ENCODE peak calls at places on chromosome 15, in eight cellular contexts. One of them, this sample, is unnamed. For H3K27me3, the result is how much of the 10 kb centered on the place peaks cover.

GRCh38 chr15:63837032-63837431 is 3.3 kb upstream of the HERC1 start:
- DNase-seq in naive thymus-derived CD4-positive, alpha-beta T cell: no peak
- DNase-seq in right cardiac atrium: no peak
- DNase-seq in mesendoderm: no peak
- DNase-seq in IMR-90: no peak
- DNase-seq in psoas muscle: no peak
- DNase-seq in left ventricle myocardium inferior: no peak
- DNase-seq in spleen: no peak
- DNase-seq in this sample: no peak

GRCh38 chr15:75232826-75233503 is 25.2 kb upstream of the GOLGA6C start:
- DNase-seq in naive thymus-derived CD4-positive, alpha-beta T cell: no peak
- DNase-seq in right cardiac atrium: no peak
- DNase-seq in mesendoderm: no peak
- DNase-seq in IMR-90: no peak
- DNase-seq in psoas muscle: peak
- DNase-seq in left ventricle myocardium inferior: peak
- DNase-seq in spleen: peak
- DNase-seq in this sample: peak

GRCh38 chr15:27967541-27967940 is 131.6 kb downstream of the OCA2 start:
- DNase-seq in naive thymus-derived CD4-positive, alpha-beta T cell: no peak
- DNase-seq in right cardiac atrium: no peak
- DNase-seq in mesendoderm: no peak
- DNase-seq in IMR-90: no peak
- DNase-seq in psoas muscle: no peak
- DNase-seq in left ventricle myocardium inferior: no peak
- DNase-seq in spleen: no peak
- DNase-seq in this sample: no peak

GRCh38 chr15:29312387-29312786 is 42.8 kb upstream of the NSMCE3 start:
- DNase-seq in naive thymus-derived CD4-positive, alpha-beta T cell: no peak
- DNase-seq in right cardiac atrium: no peak
- DNase-seq in mesendoderm: no peak
- DNase-seq in IMR-90: peak
- DNase-seq in psoas muscle: no peak
- DNase-seq in left ventricle myocardium inferior: no peak
- DNase-seq in spleen: no peak
- DNase-seq in this sample: no peak

GRCh38 chr15:93987068-93987467 is 244.3 kb upstream of the MCTP2 start:
- DNase-seq in naive thymus-derived CD4-positive, alpha-beta T cell: peak
- DNase-seq in right cardiac atrium: no peak
- DNase-seq in mesendoderm: no peak
- DNase-seq in IMR-90: no peak
- DNase-seq in psoas muscle: no peak
- DNase-seq in left ventricle myocardium inferior: no peak
- DNase-seq in spleen: no peak
- DNase-seq in this sample: no peak

GRCh38 chr15:52677593-52677992 is 1.6 kb downstream of the ATOSA start:
- DNase-seq in naive thymus-derived CD4-positive, alpha-beta T cell: no peak
- DNase-seq in right cardiac atrium: no peak
- DNase-seq in mesendoderm: no peak
- DNase-seq in IMR-90: no peak
- DNase-seq in psoas muscle: no peak
- DNase-seq in left ventricle myocardium inferior: no peak
- DNase-seq in spleen: no peak
- DNase-seq in this sample: no peak

GRCh38 chr15:52419494-52419893 is 109.2 kb downstream of the MYO5A start:
- DNase-seq in naive thymus-derived CD4-positive, alpha-beta T cell: no peak
- DNase-seq in right cardiac atrium: no peak
- DNase-seq in mesendoderm: no peak
- DNase-seq in IMR-90: no peak
- DNase-seq in psoas muscle: no peak
- DNase-seq in left ventricle myocardium inferior: no peak
- DNase-seq in spleen: no peak
- DNase-seq in this sample: no peak

GRCh38 chr15:79078763-79079395 is 11.7 kb downstream of the RASGRF1 start:
- DNase-seq in naive thymus-derived CD4-positive, alpha-beta T cell: no peak
- DNase-seq in right cardiac atrium: no peak
- DNase-seq in mesendoderm: no peak
- DNase-seq in IMR-90: no peak
- DNase-seq in psoas muscle: no peak
- DNase-seq in left ventricle myocardium inferior: no peak
- DNase-seq in spleen: no peak
- DNase-seq in this sample: no peak

GRCh38 chr15:71109130-71109529 is 6.1 kb upstream of the THSD4 start:
- DNase-seq in naive thymus-derived CD4-positive, alpha-beta T cell: no peak
- DNase-seq in right cardiac atrium: no peak
- DNase-seq in mesendoderm: no peak
- DNase-seq in IMR-90: peak
- DNase-seq in psoas muscle: no peak
- DNase-seq in left ventricle myocardium inferior: no peak
- DNase-seq in spleen: no peak
- DNase-seq in this sample: no peak

GRCh38 chr15:98413973-98414546 is 234.3 kb upstream of the IGF1R start:
- DNase-seq in naive thymus-derived CD4-positive, alpha-beta T cell: no peak
- DNase-seq in right cardiac atrium: peak
- DNase-seq in mesendoderm: no peak
- DNase-seq in IMR-90: no peak
- DNase-seq in psoas muscle: peak
- DNase-seq in left ventricle myocardium inferior: peak
- DNase-seq in spleen: no peak
- DNase-seq in this sample: no peak

GRCh38 chr15:73694419-73694818 is 10.2 kb downstream of the CD276 start:
- DNase-seq in naive thymus-derived CD4-positive, alpha-beta T cell: no peak
- DNase-seq in right cardiac atrium: peak
- DNase-seq in mesendoderm: no peak
- DNase-seq in IMR-90: peak
- DNase-seq in psoas muscle: no peak
- DNase-seq in left ventricle myocardium inferior: no peak
- DNase-seq in spleen: peak
- DNase-seq in this sample: no peak

GRCh38 chr15:87365221-87365620 is 891.3 kb downstream of the NTRK3 start:
- DNase-seq in naive thymus-derived CD4-positive, alpha-beta T cell: no peak
- DNase-seq in right cardiac atrium: no peak
- DNase-seq in mesendoderm: peak
- DNase-seq in IMR-90: peak
- DNase-seq in psoas muscle: no peak
- DNase-seq in left ventricle myocardium inferior: no peak
- DNase-seq in spleen: no peak
- DNase-seq in this sample: no peak

GRCh38 chr15:43225201-43225949 is 4.6 kb upstream of the EPB42 start:
- DNase-seq in naive thymus-derived CD4-positive, alpha-beta T cell: peak
- DNase-seq in right cardiac atrium: no peak
- DNase-seq in mesendoderm: peak
- DNase-seq in IMR-90: peak
- DNase-seq in psoas muscle: no peak
- DNase-seq in left ventricle myocardium inferior: no peak
- DNase-seq in spleen: no peak
- DNase-seq in this sample: peak

GRCh38 chr15:36877796-36878744 is 222.3 kb downstream of the MEIS2 start:
- DNase-seq in naive thymus-derived CD4-positive, alpha-beta T cell: no peak
- DNase-seq in right cardiac atrium: peak
- DNase-seq in mesendoderm: peak
- DNase-seq in IMR-90: no peak
- DNase-seq in psoas muscle: no peak
- DNase-seq in left ventricle myocardium inferior: no peak
- DNase-seq in spleen: no peak
- DNase-seq in this sample: peak
- H3K27me3 ChIP-seq in naive thymus-derived CD4-positive, alpha-beta T cell: under half
- H3K27me3 ChIP-seq in right cardiac atrium: under half
- H3K27me3 ChIP-seq in mesendoderm: under half
- H3K27me3 ChIP-seq in IMR-90: under half
- H3K27me3 ChIP-seq in psoas muscle: half or more
- H3K27me3 ChIP-seq in left ventricle myocardium inferior: under half
- H3K27me3 ChIP-seq in spleen: half or more
- H3K27me3 ChIP-seq in this sample: half or more

GRCh38 chr15:83457149-83457548 is 10.0 kb downstream of the SH3GL3 start:
- DNase-seq in naive thymus-derived CD4-positive, alpha-beta T cell: no peak
- DNase-seq in right cardiac atrium: no peak
- DNase-seq in mesendoderm: no peak
- DNase-seq in IMR-90: no peak
- DNase-seq in psoas muscle: no peak
- DNase-seq in left ventricle myocardium inferior: no peak
- DNase-seq in spleen: no peak
- DNase-seq in this sample: no peak
- H3K4me3 ChIP-seq in naive thymus-derived CD4-positive, alpha-beta T cell: no peak
- H3K4me3 ChIP-seq in right cardiac atrium: no peak
- H3K4me3 ChIP-seq in mesendoderm: no peak
- H3K4me3 ChIP-seq in IMR-90: no peak
- H3K4me3 ChIP-seq in psoas muscle: no peak
- H3K4me3 ChIP-seq in left ventricle myocardium inferior: no peak
- H3K4me3 ChIP-seq in spleen: no peak
- H3K4me3 ChIP-seq in this sample: no peak

DNA sequence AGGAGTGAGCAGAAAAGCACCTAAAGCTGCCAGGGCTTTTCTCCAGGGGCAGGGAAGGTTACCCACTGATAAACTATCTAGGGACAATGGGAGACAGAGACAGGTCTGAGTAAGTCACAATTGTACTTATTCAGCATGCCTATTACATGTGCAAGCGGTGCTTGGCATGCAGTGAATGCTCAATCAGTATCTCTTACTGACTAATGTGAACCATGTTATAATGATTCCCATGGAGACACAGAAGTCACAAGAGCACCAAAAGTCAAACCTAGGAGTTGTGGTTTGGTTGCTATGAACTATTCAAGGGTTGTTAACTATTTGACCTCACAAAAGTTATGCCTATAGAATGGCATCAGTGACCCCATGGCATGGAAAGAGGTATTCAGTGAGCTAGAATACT is 50.0 kb upstream of the RASGRP1 start:
- DNase-seq in naive thymus-derived CD4-positive, alpha-beta T cell: no peak
- DNase-seq in right cardiac atrium: no peak
- DNase-seq in mesendoderm: no peak
- DNase-seq in IMR-90: no peak
- DNase-seq in psoas muscle: no peak
- DNase-seq in left ventricle myocardium inferior: no peak
- DNase-seq in spleen: no peak
- DNase-seq in this sample: no peak
- H3K27me3 ChIP-seq in naive thymus-derived CD4-positive, alpha-beta T cell: under half
- H3K27me3 ChIP-seq in right cardiac atrium: under half
- H3K27me3 ChIP-seq in mesendoderm: under half
- H3K27me3 ChIP-seq in IMR-90: half or more
- H3K27me3 ChIP-seq in psoas muscle: under half
- H3K27me3 ChIP-seq in left ventricle myocardium inferior: under half
- H3K27me3 ChIP-seq in spleen: under half
- H3K27me3 ChIP-seq in this sample: under half

DNA sequence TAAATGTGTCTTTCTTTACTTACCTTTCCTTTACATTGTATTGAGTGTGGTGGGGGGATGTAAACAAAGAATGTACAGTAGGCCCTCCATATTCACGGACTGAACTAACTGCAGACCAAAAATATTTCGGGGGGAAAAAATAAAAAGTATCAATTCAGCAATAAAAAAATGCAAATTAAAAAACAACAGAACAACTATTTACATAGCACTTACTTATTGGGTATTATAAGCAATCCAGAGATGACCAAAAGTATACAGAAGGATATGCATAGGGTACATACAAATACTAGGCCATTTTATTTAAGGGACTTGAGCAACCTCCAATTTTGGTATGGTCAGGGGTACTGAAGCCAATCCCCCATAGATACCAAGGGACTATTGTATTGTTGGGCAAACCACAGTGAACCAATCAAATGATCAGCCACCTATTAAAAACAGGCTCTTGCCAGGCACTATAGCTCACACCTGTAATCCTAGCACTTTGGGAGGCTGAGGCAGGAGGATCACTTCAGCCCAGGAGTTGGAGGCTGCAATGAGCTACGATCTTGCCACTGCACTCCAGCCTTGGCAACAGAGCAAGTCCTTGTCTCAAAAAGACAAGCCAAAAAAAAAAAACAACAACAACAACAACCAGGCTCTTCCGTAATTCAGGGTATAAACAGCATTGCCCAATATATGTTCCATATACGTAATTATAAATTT is 1.8 kb downstream of the VPS13C start:
- DNase-seq in naive thymus-derived CD4-positive, alpha-beta T cell: no peak
- DNase-seq in right cardiac atrium: no peak
- DNase-seq in mesendoderm: no peak
- DNase-seq in IMR-90: no peak
- DNase-seq in psoas muscle: no peak
- DNase-seq in left ventricle myocardium inferior: no peak
- DNase-seq in spleen: no peak
- DNase-seq in this sample: no peak
- H3K4me3 ChIP-seq in naive thymus-derived CD4-positive, alpha-beta T cell: no peak
- H3K4me3 ChIP-seq in right cardiac atrium: no peak
- H3K4me3 ChIP-seq in mesendoderm: no peak
- H3K4me3 ChIP-seq in IMR-90: no peak
- H3K4me3 ChIP-seq in psoas muscle: peak
- H3K4me3 ChIP-seq in left ventricle myocardium inferior: peak
- H3K4me3 ChIP-seq in spleen: peak
- H3K4me3 ChIP-seq in this sample: no peak

GRCh38 chr15:96414875-96415274 is 84.4 kb downstream of the NR2F2 start:
- DNase-seq in naive thymus-derived CD4-positive, alpha-beta T cell: no peak
- DNase-seq in right cardiac atrium: no peak
- DNase-seq in mesendoderm: peak
- DNase-seq in IMR-90: no peak
- DNase-seq in psoas muscle: no peak
- DNase-seq in left ventricle myocardium inferior: no peak
- DNase-seq in spleen: no peak
- DNase-seq in this sample: no peak
- H3K27me3 ChIP-seq in naive thymus-derived CD4-positive, alpha-beta T cell: under half
- H3K27me3 ChIP-seq in right cardiac atrium: under half
- H3K27me3 ChIP-seq in mesendoderm: half or more
- H3K27me3 ChIP-seq in IMR-90: half or more
- H3K27me3 ChIP-seq in psoas muscle: half or more
- H3K27me3 ChIP-seq in left ventricle myocardium inferior: half or more
- H3K27me3 ChIP-seq in spleen: half or more
- H3K27me3 ChIP-seq in this sample: half or more

GRCh38 chr15:34987982-34988873 is at the start of gene ZNF770:
- DNase-seq in naive thymus-derived CD4-positive, alpha-beta T cell: peak
- DNase-seq in right cardiac atrium: peak
- DNase-seq in mesendoderm: peak
- DNase-seq in IMR-90: peak
- DNase-seq in psoas muscle: peak
- DNase-seq in left ventricle myocardium inferior: peak
- DNase-seq in spleen: peak
- DNase-seq in this sample: peak
- H3K4me3 ChIP-seq in naive thymus-derived CD4-positive, alpha-beta T cell: peak
- H3K4me3 ChIP-seq in right cardiac atrium: peak
- H3K4me3 ChIP-seq in mesendoderm: peak
- H3K4me3 ChIP-seq in IMR-90: peak
- H3K4me3 ChIP-seq in psoas muscle: peak
- H3K4me3 ChIP-seq in left ventricle myocardium inferior: peak
- H3K4me3 ChIP-seq in spleen: peak
- H3K4me3 ChIP-seq in this sample: peak

GRCh38 chr15:89395461-89395875 is 60.8 kb upstream of the POLG start:
- DNase-seq in naive thymus-derived CD4-positive, alpha-beta T cell: no peak
- DNase-seq in right cardiac atrium: no peak
- DNase-seq in mesendoderm: no peak
- DNase-seq in IMR-90: no peak
- DNase-seq in psoas muscle: no peak
- DNase-seq in left ventricle myocardium inferior: no peak
- DNase-seq in spleen: peak
- DNase-seq in this sample: no peak
- H3K27me3 ChIP-seq in naive thymus-derived CD4-positive, alpha-beta T cell: under half
- H3K27me3 ChIP-seq in right cardiac atrium: under half
- H3K27me3 ChIP-seq in mesendoderm: half or more
- H3K27me3 ChIP-seq in IMR-90: half or more
- H3K27me3 ChIP-seq in psoas muscle: half or more
- H3K27me3 ChIP-seq in left ventricle myocardium inferior: half or more
- H3K27me3 ChIP-seq in spleen: under half
- H3K27me3 ChIP-seq in this sample: half or more

DNA sequence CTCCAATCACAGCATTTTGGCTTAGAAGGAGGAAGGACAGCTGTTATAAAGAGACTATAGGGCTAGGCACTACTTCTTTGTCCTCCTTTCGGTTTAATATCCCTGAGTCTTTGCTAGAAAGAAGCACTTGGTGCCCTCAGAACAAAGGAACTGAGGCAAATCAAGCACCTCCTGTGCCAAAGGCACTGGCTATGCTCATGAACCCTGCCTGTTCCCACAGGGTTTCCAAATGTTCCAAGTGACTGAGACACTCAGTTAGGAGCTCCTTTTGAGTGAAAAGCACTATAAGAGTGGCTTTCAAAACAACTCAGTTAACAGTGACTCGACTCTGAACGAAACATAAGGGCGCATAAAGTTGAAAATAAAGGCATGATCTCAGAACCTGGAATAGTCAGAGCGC is 25.0 kb downstream of the TBC1D2B start:
- DNase-seq in naive thymus-derived CD4-positive, alpha-beta T cell: no peak
- DNase-seq in right cardiac atrium: no peak
- DNase-seq in mesendoderm: no peak
- DNase-seq in IMR-90: no peak
- DNase-seq in psoas muscle: no peak
- DNase-seq in left ventricle myocardium inferior: no peak
- DNase-seq in spleen: no peak
- DNase-seq in this sample: no peak
- H3K4me3 ChIP-seq in naive thymus-derived CD4-positive, alpha-beta T cell: no peak
- H3K4me3 ChIP-seq in right cardiac atrium: no peak
- H3K4me3 ChIP-seq in mesendoderm: no peak
- H3K4me3 ChIP-seq in IMR-90: no peak
- H3K4me3 ChIP-seq in psoas muscle: no peak
- H3K4me3 ChIP-seq in left ventricle myocardium inferior: no peak
- H3K4me3 ChIP-seq in spleen: no peak
- H3K4me3 ChIP-seq in this sample: no peak

This sample was measured in H7.